ENCODE peak calls at places on chromosome 22, in five cellular contexts. U is amygdala; P is stimulated activated CD4-positive, alpha-beta T cell treated with anti-CD3 and anti-CD28 coated beads, Interleukin-4, amount 100 ng/mL, for 4 hours; F is activated B cell treated with CpG ODN at 0.5 μM for 24 hours; A is MG63. N is an unnamed sample.

GRCh38 chr22:26139320-26139719 is 29.9 kb upstream of the SEZ6L start:
- DNase-seq in U (peak), F (no peak), A (peak), P (no peak), N (no peak)

GRCh38 chr22:30206964-30207363 is 39.6 kb downstream of the LIF start:
- DNase-seq in P (no peak), F (no peak), U (no peak), A (peak), N (no peak)

GRCh38 chr22:27310966-27311665 is 490.4 kb downstream of the MN1 start:
- DNase-seq in U (no peak), F (no peak), P (no peak), A (no peak), N (no peak)

GRCh38 chr22:26958378-26958777 is 301.0 kb downstream of the MIAT start:
- DNase-seq in P (no peak), F (no peak), U (no peak), A (no peak), N (no peak)

GRCh38 chr22:31346733-31347250 is 646 bp upstream of the PATZ1 start:
- DNase-seq in U (peak), P (peak), F (peak), A (no peak), N (peak)

GRCh38 chr22:38754247-38755154 is 1.3 kb downstream of the SUN2 start:
- DNase-seq in A (peak), U (peak), P (peak), F (no peak), N (peak)

GRCh38 chr22:20569059-20570058 is 61.9 kb downstream of the MED15 start:
- DNase-seq in F (no peak), A (peak), P (peak), U (no peak), N (no peak)

GRCh38 chr22:50733521-50734342 is 4.3 kb upstream of the ACR start:
- DNase-seq in P (no peak), U (peak), A (peak), F (no peak), N (no peak)

GRCh38 chr22:43878831-43879550 is 12.8 kb downstream of the PNPLA5 start:
- DNase-seq in P (no peak), A (no peak), F (no peak), U (no peak), N (no peak)

GRCh38 chr22:48173061-48173849 is 1410.8 kb downstream of the TBC1D22A start:
- DNase-seq in A (no peak), P (no peak), F (no peak), U (no peak), N (no peak)

GRCh38 chr22:26735019-26735409 is 77.6 kb downstream of the MIAT start:
- DNase-seq in A (no peak), F (no peak), P (no peak), U (no peak), N (no peak)

GRCh38 chr22:17237031-17237668 is 17.9 kb upstream of the ADA2 start:
- DNase-seq in P (peak), U (no peak), A (no peak), F (no peak), N (no peak)

GRCh38 chr22:49664891-49665290 is 162.8 kb downstream of the BRD1 start:
- DNase-seq in A (no peak), U (no peak), F (no peak), P (no peak), N (peak)

GRCh38 chr22:19717181-19717580 is 2.9 kb downstream of the SEPTIN5 start:
- DNase-seq in A (no peak), U (no peak), P (no peak), F (no peak), N (no peak)

GRCh38 chr22:30305906-30306628 is 16.8 kb upstream of the CASTOR1 start:
- DNase-seq in A (no peak), F (no peak), P (no peak), U (no peak), N (no peak)

GRCh38 chr22:17634696-17635095 is 3.9 kb upstream of the BCL2L13 start:
- DNase-seq in U (no peak), P (no peak), F (no peak), A (no peak), N (no peak)

GRCh38 chr22:27867114-27867957 is 51.7 kb downstream of the PITPNB start:
- DNase-seq in A (no peak), F (no peak), P (no peak), U (no peak), N (no peak)

GRCh38 chr22:45425101-45425500 is 11.6 kb downstream of the RIBC2 start:
- DNase-seq in U (no peak), A (no peak), F (no peak), P (no peak), N (no peak)

GRCh38 chr22:31927562-31927961 is 16.8 kb upstream of the YWHAH start:
- DNase-seq in F (no peak), U (no peak), A (no peak), P (no peak), N (no peak)

GRCh38 chr22:29030016-29030617 is 31.5 kb downstream of the C22orf31 start:
- DNase-seq in A (no peak), P (no peak), U (no peak), F (no peak), N (no peak)

GRCh38 chr22:50701076-50701419 is 28.4 kb downstream of the SHANK3 start:
- DNase-seq in U (no peak), F (no peak), A (no peak), P (no peak), N (no peak)

GRCh38 chr22:25404923-25405853 is 159.3 kb upstream of the GRK3 start:
- DNase-seq in P (peak), A (peak), U (peak), F (peak), N (peak)

GRCh38 chr22:50697667-50698506 is 25.3 kb downstream of the SHANK3 start:
- DNase-seq in P (no peak), U (no peak), A (no peak), F (no peak), N (no peak)

N was measured in caudate nucleus.